ENCODE peak calls at places on chromosomes 1 and 21, in seven cellular contexts. A is osteocyte; R is stimulated activated CD4-positive, alpha-beta T cell treated with anti-CD3 and anti-CD28 coated beads, Interleukin-4, amount 100 ng/mL, for 48 hours; I is LoVo; U is NCI-H1436 treated with DMSO at 0.1 percent for 48 hours; V is astrocyte of the hippocampus; O is SHP77 treated with DMSO at 0.1 percent for 48 hours. C is an unnamed sample.

GRCh38 chr1:232793944-232794343 is 11.3 kb upstream of the MAP10 start:
- DNase-seq in I (peak), R (no peak), A (no peak), U (no peak), V (peak), O (no peak), C (no peak)

GRCh38 chr1:245156736-245157505 is 2.1 kb downstream of the KIF26B start:
- DNase-seq in A (no peak), I (peak), O (peak), V (peak), R (peak), U (peak), C (no peak)

GRCh38 chr1:116362050-116362449 is 11.0 kb upstream of the ATP1A1 start:
- DNase-seq in I (no peak), A (no peak), O (no peak), V (no peak), U (no peak), R (no peak), C (no peak)

GRCh38 chr1:36763771-36764170 is 270.5 kb downstream of the GRIK3 start:
- DNase-seq in I (no peak), O (no peak), U (no peak), V (no peak), A (no peak), R (no peak), C (no peak)

GRCh38 chr1:233114159-233114558 is 163.7 kb downstream of the NTPCR start:
- DNase-seq in U (no peak), O (no peak), R (no peak), A (no peak), I (peak), V (peak), C (no peak)

GRCh38 chr1:201655910-201656669 is 117.2 kb downstream of the NAV1 start:
- DNase-seq in V (no peak), A (no peak), O (no peak), U (no peak), I (no peak), R (no peak), C (no peak)

GRCh38 chr1:117857434-117857833 is 72.0 kb downstream of the GDAP2 start:
- DNase-seq in U (no peak), V (no peak), I (no peak), A (no peak), R (no peak), O (no peak), C (no peak)

GRCh38 chr1:154324241-154324640 is 1.1 kb upstream of the ATP8B2 start:
- DNase-seq in U (no peak), A (no peak), O (no peak), R (no peak), I (no peak), V (no peak), C (no peak)

GRCh38 chr1:12447849-12448312 is 170.1 kb downstream of the DHRS3 start:
- DNase-seq in V (peak), U (no peak), I (no peak), O (no peak), A (no peak), R (no peak), C (no peak)

GRCh38 chr1:117802546-117803257 is 126.7 kb downstream of the GDAP2 start:
- DNase-seq in O (no peak), A (no peak), U (no peak), R (no peak), I (no peak), V (no peak), C (no peak)

GRCh38 chr21:38041493-38041892 is 125.2 kb upstream of the KCNJ6 start:
- DNase-seq in I (no peak), R (no peak), V (no peak), O (no peak), A (no peak), U (no peak), C (no peak)

GRCh38 chr1:104092698-104093097 is 343.0 kb downstream of the AMY1C start:
- DNase-seq in U (no peak), A (no peak), V (no peak), R (no peak), I (no peak), O (no peak), C (no peak)

GRCh38 chr1:32546611-32547010 is 7.4 kb downstream of the ZBTB8A start:
- DNase-seq in A (no peak), I (no peak), U (no peak), O (no peak), V (no peak), R (no peak), C (no peak)

GRCh38 chr1:193325042-193325441 is 138.6 kb upstream of the B3GALT2 start:
- DNase-seq in A (no peak), I (no peak), U (no peak), R (no peak), O (no peak), V (no peak), C (no peak)

GRCh38 chr1:170385750-170386149 is 146.2 kb upstream of the GORAB start:
- DNase-seq in I (no peak), A (no peak), U (no peak), R (no peak), O (no peak), V (no peak), C (no peak)

GRCh38 chr1:45552309-45552708 is 1.7 kb downstream of the AKR1A1 start:
- DNase-seq in V (no peak), U (no peak), I (no peak), A (no peak), R (no peak), O (no peak), C (no peak)

GRCh38 chr1:84427520-84428188 is 29.4 kb downstream of the DNASE2B start:
- DNase-seq in R (no peak), A (no peak), U (no peak), V (peak), O (no peak), I (peak), C (no peak)

GRCh38 chr21:36663033-36663855 is 35.7 kb upstream of the SIM2 start:
- DNase-seq in U (no peak), O (no peak), R (no peak), I (no peak), V (no peak), A (no peak), C (no peak)

GRCh38 chr1:16442273-16442672 is 1.7 kb downstream of the NECAP2 start:
- DNase-seq in I (no peak), O (no peak), R (no peak), U (no peak), V (no peak), A (no peak), C (no peak)

GRCh38 chr1:172467446-172467845 is 23.6 kb upstream of the PIGC start:
- DNase-seq in V (no peak), I (peak), A (no peak), O (no peak), U (no peak), R (no peak), C (no peak)

GRCh38 chr1:67439277-67440029 is 9.3 kb upstream of the SERBP1 start:
- DNase-seq in U (no peak), A (no peak), O (no peak), I (no peak), R (no peak), V (peak), C (no peak)

GRCh38 chr1:119816407-119816806 is 5.1 kb upstream of the REG4 start:
- DNase-seq in U (no peak), R (no peak), I (peak), A (no peak), V (no peak), O (no peak), C (no peak)

C was measured in type B pancreatic cell.